ENCODE peak calls at places on chromosomes 13 and 19, in seven cellular contexts. P, L, N, C, F, D and E are unnamed samples.

GRCh38 chr19:3373971-3374368 is 7.6 kb downstream of the NFIC start:
- DNase-seq in P (no peak), L (no peak), N (no peak), C (no peak), F (no peak), D (no peak), E (no peak)

GRCh38 chr19:15443325-15443724 is 6.4 kb downstream of the WIZ start:
- DNase-seq in P (no peak), L (no peak), N (no peak), C (no peak), F (no peak), D (no peak), E (no peak)

GRCh38 chr19:6073858-6074708 is 36.2 kb downstream of the RFX2 start:
- DNase-seq in P (no peak), L (no peak), N (peak), C (no peak), F (no peak), D (no peak), E (no peak)

GRCh38 chr13:39415003-39415402 is 188.0 kb downstream of the LHFPL6 start:
- DNase-seq in P (no peak), L (no peak), N (no peak), C (no peak), F (no peak), D (no peak), E (no peak)

GRCh38 chr19:4066682-4067395 is at the start of gene ZBTB7A:
- DNase-seq in P (peak), L (no peak), N (peak), C (peak), F (peak), D (peak), E (peak)

GRCh38 chr19:38619361-38620174 is 580 bp downstream of the EIF3K start:
- DNase-seq in P (no peak), L (no peak), N (no peak), C (peak), F (no peak), D (no peak), E (no peak)

GRCh38 chr13:29730253-29730652 is 120.2 kb downstream of the UBL3 start:
- DNase-seq in P (no peak), L (no peak), N (no peak), C (no peak), F (no peak), D (no peak), E (no peak)

GRCh38 chr13:20673711-20674110 is 29.8 kb upstream of the IL17D start:
- DNase-seq in P (no peak), L (no peak), N (no peak), C (no peak), F (no peak), D (no peak), E (no peak)

GRCh38 chr19:4624733-4625362 is 14.5 kb upstream of the TNFAIP8L1 start:
- DNase-seq in P (no peak), L (no peak), N (no peak), C (peak), F (no peak), D (no peak), E (peak)

GRCh38 chr19:51514866-51515481 is 13.4 kb upstream of the SIGLEC12 start:
- DNase-seq in P (no peak), L (no peak), N (no peak), C (peak), F (no peak), D (no peak), E (peak)

GRCh38 chr19:15331419-15332310 is 674 bp downstream of the BRD4 start:
- DNase-seq in P (peak), L (no peak), N (no peak), C (peak), F (peak), D (peak), E (peak)

GRCh38 chr13:71712988-71713653 is 153.9 kb downstream of the DACH1 start:
- DNase-seq in P (no peak), L (no peak), N (no peak), C (no peak), F (no peak), D (no peak), E (no peak)

GRCh38 chr19:16073988-16074387 is 2.3 kb upstream of the TPM4 start:
- DNase-seq in P (peak), L (no peak), N (no peak), C (no peak), F (no peak), D (no peak), E (no peak)

GRCh38 chr19:55077106-55077505 is 1.4 kb downstream of the EPS8L1 start:
- DNase-seq in P (no peak), L (no peak), N (no peak), C (no peak), F (no peak), D (no peak), E (no peak)

GRCh38 chr13:40539954-40540706 is 126.3 kb downstream of the FOXO1 start:
- DNase-seq in P (peak), L (no peak), N (no peak), C (no peak), F (no peak), D (no peak), E (peak)

GRCh38 chr13:51632643-51633357 is 48.5 kb downstream of the WDFY2 start:
- DNase-seq in P (no peak), L (peak), N (no peak), C (no peak), F (peak), D (no peak), E (no peak)